ENCODE peak calls at places on chromosomes 5 and 9, in five cellular contexts. One of them, this sample, is unnamed.

GRCh38 chr9:113876806-113877236 is 712 bp downstream of the ZNF618 start:
- DNase-seq in naive thymus-derived CD4-positive, alpha-beta T cell: no peak
- DNase-seq in immature natural killer cell: no peak
- DNase-seq in GM19239: no peak
- DNase-seq in coronary artery: no peak
- DNase-seq in this sample: peak

GRCh38 chr5:153559926-153560325 is 69.5 kb downstream of the GRIA1 start:
- DNase-seq in naive thymus-derived CD4-positive, alpha-beta T cell: no peak
- DNase-seq in immature natural killer cell: no peak
- DNase-seq in GM19239: no peak
- DNase-seq in coronary artery: no peak
- DNase-seq in this sample: no peak

GRCh38 chr5:130055572-130055971 is 151.3 kb downstream of the CHSY3 start:
- DNase-seq in naive thymus-derived CD4-positive, alpha-beta T cell: no peak
- DNase-seq in immature natural killer cell: no peak
- DNase-seq in GM19239: no peak
- DNase-seq in coronary artery: no peak
- DNase-seq in this sample: no peak

GRCh38 chr9:89887286-89887685 is 282.5 kb downstream of the GADD45G start:
- DNase-seq in naive thymus-derived CD4-positive, alpha-beta T cell: no peak
- DNase-seq in immature natural killer cell: no peak
- DNase-seq in GM19239: no peak
- DNase-seq in coronary artery: no peak
- DNase-seq in this sample: no peak

GRCh38 chr5:30398427-30398826 is 795.1 kb upstream of the CDH6 start:
- DNase-seq in naive thymus-derived CD4-positive, alpha-beta T cell: no peak
- DNase-seq in immature natural killer cell: no peak
- DNase-seq in GM19239: no peak
- DNase-seq in coronary artery: no peak
- DNase-seq in this sample: no peak

GRCh38 chr5:44774279-44774880 is 34.4 kb upstream of the MRPS30 start:
- DNase-seq in naive thymus-derived CD4-positive, alpha-beta T cell: peak
- DNase-seq in immature natural killer cell: no peak
- DNase-seq in GM19239: peak
- DNase-seq in coronary artery: no peak
- DNase-seq in this sample: no peak

GRCh38 chr9:36976371-36977030 is 57.6 kb downstream of the PAX5 start:
- DNase-seq in naive thymus-derived CD4-positive, alpha-beta T cell: no peak
- DNase-seq in immature natural killer cell: no peak
- DNase-seq in GM19239: no peak
- DNase-seq in coronary artery: no peak
- DNase-seq in this sample: no peak

GRCh38 chr9:132793606-132794580 is 84.2 kb downstream of the AK8 start:
- DNase-seq in naive thymus-derived CD4-positive, alpha-beta T cell: no peak
- DNase-seq in immature natural killer cell: no peak
- DNase-seq in GM19239: no peak
- DNase-seq in coronary artery: peak
- DNase-seq in this sample: no peak

This sample was measured in KG1.